ENCODE peak calls at places on chromosomes 13 and 19, in four cellular contexts. O is tibial nerve, K is astrocyte, X is AG04450. B is an unnamed sample.

GRCh38 chr19:12497032-12497431 is 12.4 kb upstream of the ZNF709 start:
- DNase-seq in X (no peak), O (no peak), K (no peak), B (no peak)

GRCh38 chr13:48185018-48185417 is 48.0 kb upstream of the ITM2B start:
- DNase-seq in K (no peak), X (no peak), O (no peak), B (no peak)

GRCh38 chr19:6589711-6590457 is 1.1 kb downstream of the CD70 start:
- DNase-seq in K (no peak), X (no peak), O (no peak), B (no peak)

GRCh38 chr19:33252971-33253370 is 27.3 kb upstream of the SLC7A10 start:
- DNase-seq in K (no peak), O (no peak), X (no peak), B (no peak)

GRCh38 chr13:44874886-44875630 is 114.2 kb downstream of the NUFIP1 start:
- DNase-seq in O (no peak), K (peak; percentile 46), X (no peak), B (no peak)

GRCh38 chr19:39246951-39247669 is 1.5 kb downstream of the IFNL4 start:
- DNase-seq in O (no peak), K (no peak), X (no peak), B (no peak)

GRCh38 chr13:46385946-46386345 is 1.1 kb downstream of the RUBCNL start:
- DNase-seq in X (no peak), K (no peak), O (no peak), B (no peak)

GRCh38 chr13:66074018-66074615 is 1156.0 kb downstream of the PCDH9 start:
- DNase-seq in K (no peak), X (no peak), O (no peak), B (no peak)

GRCh38 chr13:37652596-37652995 is 54.0 kb upstream of the POSTN start:
- DNase-seq in X (no peak), K (peak; percentile 47), O (no peak), B (no peak)

GRCh38 chr19:37718357-37718756 is 1.2 kb downstream of the ZNF607 start:
- DNase-seq in O (no peak), X (no peak), K (no peak), B (no peak)

GRCh38 chr19:6531956-6532243 is 1.1 kb downstream of the TNFSF9 start:
- DNase-seq in K (no peak), X (no peak), O (no peak), B (no peak)

GRCh38 chr19:46372901-46373572 is 26.1 kb downstream of the PPP5C start:
- DNase-seq in X (no peak), K (peak; percentile 47), O (no peak), B (peak; percentile 81)

GRCh38 chr19:37594982-37595382 is 306 bp downstream of the ZNF540 start:
- DNase-seq in X (peak; percentile 2), K (peak; percentile 74), O (peak; percentile 47), B (peak; percentile 89)

GRCh38 chr19:13727798-13728197 is 36.5 kb upstream of the MRI1 start:
- DNase-seq in K (peak; percentile 81), X (no peak), O (no peak), B (no peak)

GRCh38 chr13:98576215-98576945 is 527 bp downstream of the STK24 start:
- DNase-seq in O (no peak), K (no peak), X (no peak), B (peak; percentile 74)

GRCh38 chr13:21034602-21035190 is 26.7 kb downstream of the LATS2 start:
- DNase-seq in O (no peak), K (peak; percentile 65), X (no peak), B (no peak)

GRCh38 chr13:59112375-59112774 is 1051.4 kb downstream of the DIAPH3 start:
- DNase-seq in O (no peak), X (peak; percentile 90), K (peak; percentile 100), B (no peak)

GRCh38 chr13:34640931-34641330 is 301.1 kb upstream of the NBEA start:
- DNase-seq in O (no peak), X (no peak), K (no peak), B (no peak)

GRCh38 chr19:22533761-22534160 is 100.4 kb upstream of the ZNF492 start:
- DNase-seq in X (no peak), K (no peak), O (no peak), B (no peak)

GRCh38 chr13:108955741-108956140 is 326.3 kb downstream of the MYO16 start:
- DNase-seq in O (no peak), X (no peak), K (no peak), B (no peak)

GRCh38 chr13:108276060-108276459 is 6.5 kb downstream of the TNFSF13B start:
- DNase-seq in X (no peak), K (no peak), O (no peak), B (no peak)

GRCh38 chr19:49151339-49152217 is 3.6 kb downstream of the HRC start:
- DNase-seq in K (no peak), O (no peak), X (no peak), B (peak; percentile 66)

GRCh38 chr13:24511824-24512207 is 762 bp downstream of the PARP4 start:
- DNase-seq in K (no peak), O (no peak), X (no peak), B (no peak)

GRCh38 chr13:27425918-27426630 is 1.7 kb downstream of the GTF3A start:
- DNase-seq in K (peak; percentile 77), O (peak; percentile 53), X (no peak), B (peak; percentile 85)

GRCh38 chr19:29401712-29402421 is 123.9 kb upstream of the VSTM2B start:
- DNase-seq in K (no peak), X (no peak), O (no peak), B (no peak)

GRCh38 chr13:31545616-31546015 is 193.7 kb upstream of the RXFP2 start:
- DNase-seq in K (no peak), O (no peak), X (no peak), B (no peak)

GRCh38 chr13:89930861-89931260 is 1416.6 kb upstream of the MIR17HG start:
- DNase-seq in O (no peak), K (no peak), X (no peak), B (no peak)

GRCh38 chr13:99322297-99323103 is 15.3 kb upstream of the GPR183 start:
- DNase-seq in X (no peak), O (no peak), K (peak; percentile 92), B (no peak)

GRCh38 chr13:39676315-39676876 is 20.9 kb downstream of the COG6 start:
- DNase-seq in K (no peak), O (no peak), X (no peak), B (no peak)

GRCh38 chr19:17404621-17405249 is 695 bp downstream of the BST2 start:
- DNase-seq in X (no peak), K (no peak), O (no peak), B (no peak)

GRCh38 chr19:18194554-18195238 is 1.7 kb downstream of the MPV17L2 start:
- DNase-seq in X (no peak), K (peak; percentile 51), O (no peak), B (peak; percentile 84)

GRCh38 chr19:8567522-8568172 is 9.6 kb downstream of the MYO1F start:
- DNase-seq in X (no peak), O (no peak), K (no peak), B (peak; percentile 82)

GRCh38 chr13:114109646-114110045 is 22.8 kb downstream of the RASA3 start:
- DNase-seq in X (no peak), K (no peak), O (peak; percentile 35), B (peak; percentile 43)

GRCh38 chr13:95188128-95188527 is 113.1 kb downstream of the ABCC4 start:
- DNase-seq in X (no peak), K (no peak), O (no peak), B (no peak)

GRCh38 chr19:44985445-44985844 is 15.8 kb upstream of the RELB start:
- DNase-seq in O (no peak), X (no peak), K (no peak), B (no peak)

GRCh38 chr13:42396901-42397670 is 125.1 kb downstream of the AKAP11 start:
- DNase-seq in X (no peak), O (no peak), K (no peak), B (no peak)

GRCh38 chr19:3121821-3122511 is 13.9 kb upstream of the GNA15 start:
- DNase-seq in O (no peak), K (no peak), X (no peak), B (no peak)

GRCh38 chr19:3121396-3121795 is 14.4 kb upstream of the GNA15 start:
- DNase-seq in O (no peak), X (no peak), K (no peak), B (no peak)

GRCh38 chr19:3119071-3119781 is 16.6 kb upstream of the GNA15 start:
- DNase-seq in O (no peak), K (no peak), X (no peak), B (no peak)

GRCh38 chr19:3119782-3120380 is 16.0 kb upstream of the GNA15 start:
- DNase-seq in K (no peak), O (no peak), X (no peak), B (no peak)

GRCh38 chr19:3120611-3121231 is 15.1 kb upstream of the GNA15 start:
- DNase-seq in O (no peak), K (no peak), X (no peak), B (no peak)
- H3K9me3 ChIP-seq in O (no peaks in the 10 kb centered on the region), K (no peaks in the 10 kb centered on the region), X (no peaks in the 10 kb centered on the region), B (no peaks in the 10 kb centered on the region)

GRCh38 chr19:24127601-24128000 is 40.6 kb downstream of the ZNF254 start:
- DNase-seq in X (no peak), O (no peak), K (no peak), B (no peak)
- H3K9me3 ChIP-seq in X (peaks cover 16% of the 10 kb centered on the region), O (peaks cover 96% of the 10 kb centered on the region), K (peaks cover 33% of the 10 kb centered on the region), B (peaks cover 3% of the 10 kb centered on the region)

GRCh38 chr19:27876489-27876888 is 1336.5 kb downstream of the UQCRFS1 start:
- DNase-seq in X (no peak), O (no peak), K (no peak), B (no peak)
- H3K9me3 ChIP-seq in X (peaks cover 13% of the 10 kb centered on the region), O (no peaks in the 10 kb centered on the region), K (peaks cover 3% of the 10 kb centered on the region), B (peaks cover 2% of the 10 kb centered on the region)

GRCh38 chr13:29204651-29205050 is 384.5 kb downstream of the MTUS2 start:
- DNase-seq in O (no peak), X (no peak), K (no peak), B (no peak)
- H3K9me3 ChIP-seq in O (no peaks in the 10 kb centered on the region), X (peaks cover 22% of the 10 kb centered on the region), K (no peaks in the 10 kb centered on the region), B (no peaks in the 10 kb centered on the region)

GRCh38 chr19:16018106-16018755 is 58.1 kb upstream of the TPM4 start:
- DNase-seq in K (no peak), O (no peak), X (no peak), B (peak; percentile 61)

GRCh38 chr19:16017138-16017490 is 59.2 kb upstream of the TPM4 start:
- DNase-seq in K (no peak), O (no peak), X (no peak), B (no peak)

GRCh38 chr19:16014923-16015804 is 61.1 kb upstream of the TPM4 start:
- DNase-seq in O (no peak), X (no peak), K (no peak), B (no peak)

GRCh38 chr19:16015805-16016173 is 60.5 kb upstream of the TPM4 start:
- DNase-seq in O (no peak), X (no peak), K (no peak), B (no peak)

GRCh38 chr19:16016226-16017137 is 59.8 kb upstream of the TPM4 start:
- DNase-seq in K (no peak), O (no peak), X (no peak), B (peak; percentile 65)
- H3K9me3 ChIP-seq in K (no peaks in the 10 kb centered on the region), O (no peaks in the 10 kb centered on the region), X (no peaks in the 10 kb centered on the region), B (no peaks in the 10 kb centered on the region)

GRCh38 chr19:58024661-58025060 is 9.2 kb upstream of the ZSCAN1 start:
- DNase-seq in K (no peak), O (no peak), X (no peak), B (no peak)
- H3K9me3 ChIP-seq in K (peaks cover 16% of the 10 kb centered on the region), O (no peaks in the 10 kb centered on the region), X (peaks cover 77% of the 10 kb centered on the region), B (no peaks in the 10 kb centered on the region)

B was measured in aorta.